ENCODE peak calls at places on chromosome 1, in ten cellular contexts. F is cardiac fibroblast; Y is stomach; C is effector memory CD4-positive, alpha-beta T cell; A is foreskin keratinocyte; P is T-helper 2 cell; E is naive thymus-derived CD8-positive, alpha-beta T cell; N is GM13976; H is mucosa of descending colon; B is AG04449. Z is an unnamed sample.
A peak's percentile ranks its signal among the peaks of the same experiment; 100 is the strongest.

GRCh38 chr1:45493116-45493697 is 2.2 kb upstream of the TESK2 start:
- DNase-seq in F (peak; percentile 76), Y (peak; percentile 56), C (peak; percentile 44), A (no peak), P (peak; percentile 29), E (peak; percentile 44), N (peak; percentile 61), H (no peak), B (no peak), Z (peak; percentile 57)

GRCh38 chr1:213099682-213100399 is 48.8 kb downstream of the RPS6KC1 start:
- DNase-seq in F (no peak), Y (no peak), C (no peak), A (no peak), P (no peak), E (no peak), N (no peak), H (no peak), B (no peak), Z (no peak)

GRCh38 chr1:235045034-235045690 is 83.5 kb downstream of the TOMM20 start:
- DNase-seq in F (no peak), Y (no peak), C (no peak), A (no peak), P (no peak), E (no peak), N (no peak), H (no peak), B (no peak), Z (no peak)

GRCh38 chr1:115781343-115781742 is 12.8 kb upstream of the CASQ2 start:
- DNase-seq in F (peak; percentile 49), Y (no peak), C (no peak), A (peak; percentile 91), P (no peak), E (no peak), N (no peak), H (no peak), B (no peak), Z (no peak)

GRCh38 chr1:201145132-201145531 is 9.1 kb downstream of the TMEM9 start:
- DNase-seq in F (no peak), Y (no peak), C (no peak), A (no peak), P (no peak), E (no peak), N (no peak), H (no peak), B (no peak), Z (no peak)

GRCh38 chr1:161304927-161305871 is 4.6 kb downstream of the MPZ start:
- DNase-seq in F (no peak), Y (no peak), C (no peak), A (no peak), P (no peak), E (no peak), N (no peak), H (peak; percentile 48), B (no peak), Z (no peak)

GRCh38 chr1:115413208-115413607 is 75.2 kb upstream of the NGF start:
- DNase-seq in F (no peak), Y (no peak), C (no peak), A (no peak), P (no peak), E (no peak), N (no peak), H (no peak), B (no peak), Z (no peak)

GRCh38 chr1:158819461-158820443 is 11.4 kb upstream of the MNDA start:
- DNase-seq in F (no peak), Y (no peak), C (no peak), A (peak; percentile 38), P (no peak), E (no peak), N (no peak), H (no peak), B (no peak), Z (peak; percentile 18)

GRCh38 chr1:100400332-100400933 is 48.1 kb downstream of the CDC14A start:
- DNase-seq in F (peak; percentile 13), Y (peak; percentile 46), C (peak; percentile 57), A (no peak), P (peak; percentile 65), E (peak; percentile 71), N (peak; percentile 26), H (peak; percentile 65), B (no peak), Z (peak; percentile 86)

GRCh38 chr1:245458761-245459174 is 304.0 kb downstream of the KIF26B start:
- DNase-seq in F (peak; percentile 36), Y (no peak), C (no peak), A (peak; percentile 82), P (no peak), E (no peak), N (no peak), H (no peak), B (no peak), Z (no peak)

GRCh38 chr1:109392037-109392787 is 5.5 kb downstream of the SORT1 start:
- DNase-seq in F (no peak), Y (no peak), C (no peak), A (no peak), P (no peak), E (no peak), N (no peak), H (no peak), B (no peak), Z (no peak)

GRCh38 chr1:41045740-41046139 is 24.2 kb upstream of the SLFNL1 start:
- DNase-seq in F (peak; percentile 88), Y (peak; percentile 82), C (no peak), A (peak; percentile 96), P (no peak), E (no peak), N (no peak), H (no peak), B (peak; percentile 26), Z (no peak)

GRCh38 chr1:16612332-16613172 is 812 bp downstream of the NBPF1 start:
- DNase-seq in F (peak; percentile 93), Y (peak; percentile 67), C (no peak), A (peak; percentile 92), P (peak; percentile 10), E (peak; percentile 32), N (peak; percentile 67), H (peak; percentile 78), B (peak; percentile 72), Z (peak; percentile 25)

GRCh38 chr1:184110253-184111204 is 59.0 kb downstream of the TSEN15 start:
- DNase-seq in F (no peak), Y (no peak), C (no peak), A (no peak), P (no peak), E (no peak), N (peak; percentile 24), H (no peak), B (no peak), Z (no peak)

GRCh38 chr1:95043141-95043980 is 29.4 kb downstream of the ALG14 start:
- DNase-seq in F (peak; percentile 91), Y (peak; percentile 89), C (peak; percentile 62), A (peak; percentile 65), P (peak; percentile 62), E (peak; percentile 76), N (peak; percentile 69), H (peak; percentile 73), B (no peak), Z (peak; percentile 73)

GRCh38 chr1:41650176-41650519 is 165.7 kb upstream of the EDN2 start:
- DNase-seq in F (peak; percentile 34), Y (no peak), C (no peak), A (no peak), P (no peak), E (no peak), N (no peak), H (no peak), B (no peak), Z (no peak)